ENCODE peak calls at places on chromosomes 4 and X, in six cellular contexts. D, V, J, Z, Q and I are unnamed samples.

GRCh38 chr4:7805533-7806079 is 134.1 kb downstream of the AFAP1 start:
- DNase-seq in D (peak; percentile 88), V (peak; percentile 50), J (no peak), Z (no peak), Q (peak; percentile 97), I (peak; percentile 58)

GRCh38 chr4:1775731-1776500 is 17.2 kb upstream of the FGFR3 start:
- DNase-seq in D (no peak), V (no peak), J (no peak), Z (no peak), Q (peak; percentile 40), I (no peak)

GRCh38 chr4:83582289-83582756 is 46.4 kb downstream of the GPAT3 start:
- DNase-seq in D (peak; percentile 19), V (peak; percentile 61), J (no peak), Z (no peak), Q (peak; percentile 79), I (peak; percentile 81)

GRCh38 chr4:76305971-76306881 is at the start of gene STBD1:
- DNase-seq in D (peak; percentile 22), V (peak; percentile 84), J (peak; percentile 90), Z (no peak), Q (peak; percentile 83), I (peak; percentile 90)

GRCh38 chrX:19660604-19661003 is 145.3 kb upstream of the MAP3K15 start:
- DNase-seq in D (no peak), V (no peak), J (no peak), Z (no peak), Q (no peak), I (no peak)

GRCh38 chr4:5622596-5622995 is 85.8 kb downstream of the EVC2 start:
- DNase-seq in D (no peak), V (no peak), J (no peak), Z (no peak), Q (no peak), I (no peak)

GRCh38 chr4:13543091-13543581 is 1.2 kb downstream of the NKX3-2 start:
- DNase-seq in D (no peak), V (no peak), J (no peak), Z (no peak), Q (no peak), I (no peak)

GRCh38 chrX:79366888-79367749 is at the start of gene ITM2A:
- DNase-seq in D (peak; percentile 27), V (peak; percentile 28), J (peak; percentile 67), Z (no peak), Q (peak; percentile 31), I (no peak)

GRCh38 chr4:67660418-67660817 is 40.5 kb downstream of the UBA6 start:
- DNase-seq in D (no peak), V (no peak), J (no peak), Z (no peak), Q (no peak), I (no peak)

GRCh38 chr4:8385106-8385505 is 55.4 kb downstream of the ACOX3 start:
- DNase-seq in D (no peak), V (no peak), J (peak; percentile 45), Z (no peak), Q (no peak), I (peak; percentile 43)

GRCh38 chr4:67928547-67928946 is 34.7 kb downstream of the TMPRSS11A start:
- DNase-seq in D (no peak), V (no peak), J (no peak), Z (no peak), Q (no peak), I (no peak)

GRCh38 chrX:134990475-134991473 is at the start of gene SMIM10:
- DNase-seq in D (peak; percentile 23), V (peak; percentile 82), J (peak; percentile 88), Z (no peak), Q (peak; percentile 60), I (peak; percentile 67)

GRCh38 chrX:44898411-44899221 is 25.6 kb downstream of the KDM6A start:
- DNase-seq in D (no peak), V (no peak), J (no peak), Z (peak; percentile 8), Q (no peak), I (no peak)

GRCh38 chrX:103488332-103488731 is 31.0 kb downstream of the RAB40A start:
- DNase-seq in D (no peak), V (no peak), J (no peak), Z (no peak), Q (no peak), I (no peak)

GRCh38 chr4:3767569-3768288 is 1.5 kb downstream of the ADRA2C start:
- DNase-seq in D (no peak), V (no peak), J (no peak), Z (no peak), Q (peak; percentile 25), I (no peak)

GRCh38 chr4:81688085-81688484 is 216.4 kb upstream of the RASGEF1B start:
- DNase-seq in D (no peak), V (no peak), J (no peak), Z (no peak), Q (no peak), I (no peak)

GRCh38 chr4:172844556-172844955 is 324.1 kb upstream of the GALNT7 start:
- DNase-seq in D (no peak), V (no peak), J (no peak), Z (no peak), Q (no peak), I (no peak)

GRCh38 chr4:82798168-82799005 is at the start of gene SCD5:
- DNase-seq in D (peak; percentile 40), V (peak; percentile 65), J (peak; percentile 67), Z (peak; percentile 83), Q (peak; percentile 72), I (peak; percentile 81)

GRCh38 chrX:130594453-130594916 is 192.7 kb downstream of the RBMX2 start:
- DNase-seq in D (no peak), V (no peak), J (no peak), Z (no peak), Q (no peak), I (no peak)

GRCh38 chr4:151468715-151469696 is 60.0 kb downstream of the FHIP1A start:
- DNase-seq in D (no peak), V (no peak), J (no peak), Z (no peak), Q (no peak), I (no peak)

GRCh38 chr4:74054483-74055032 is 16.1 kb upstream of the CXCL3 start:
- DNase-seq in D (no peak), V (no peak), J (no peak), Z (peak; percentile 61), Q (no peak), I (no peak)

GRCh38 chr4:152352645-152353116 is 183.2 kb downstream of the FBXW7 start:
- DNase-seq in D (peak; percentile 48), V (peak; percentile 65), J (peak; percentile 50), Z (peak; percentile 84), Q (peak; percentile 52), I (peak; percentile 77)

GRCh38 chr4:157994863-157995262 is 178.0 kb downstream of the GASK1B start:
- DNase-seq in D (no peak), V (no peak), J (no peak), Z (no peak), Q (no peak), I (no peak)

GRCh38 chr4:157996061-157996460 is 176.8 kb downstream of the GASK1B start:
- DNase-seq in D (no peak), V (no peak), J (no peak), Z (no peak), Q (no peak), I (no peak)

GRCh38 chr4:157992948-157993839 is 179.6 kb downstream of the GASK1B start:
- DNase-seq in D (no peak), V (no peak), J (no peak), Z (no peak), Q (no peak), I (no peak)

GRCh38 chr4:157996598-157996997 is 176.2 kb downstream of the GASK1B start:
- DNase-seq in D (no peak), V (no peak), J (no peak), Z (no peak), Q (no peak), I (no peak)

GRCh38 chr4:157992038-157992706 is 180.7 kb downstream of the GASK1B start:
- DNase-seq in D (no peak), V (peak; percentile 58), J (no peak), Z (peak; percentile 5), Q (no peak), I (peak; percentile 74)
- H3K4me3 ChIP-seq in D (peak overlapping the region; percentile 37), V (peak overlapping the region; percentile 45), J (peak overlapping the region; percentile 49), Z (no peak overlapping the region), Q (no peak overlapping the region), I (peak overlapping the region; percentile 46)

GRCh38 chr4:158261480-158261879 is 51.2 kb downstream of the TMEM144 start:
- DNase-seq in D (no peak), V (no peak), J (no peak), Z (no peak), Q (no peak), I (no peak)
- H3K27ac ChIP-seq in D (no peak overlapping the region), V (no peak overlapping the region), J (no peak overlapping the region), Z (no peak overlapping the region), Q (no peak overlapping the region), I (no peak overlapping the region)

GRCh38 chr4:139783761-139784484 is 118.3 kb downstream of the MGST2 start:
- DNase-seq in D (peak; percentile 52), V (no peak), J (no peak), Z (no peak), Q (no peak), I (no peak)
- H3K4me3 ChIP-seq in D (no peak overlapping the region), V (no peak overlapping the region), J (no peak overlapping the region), Z (no peak overlapping the region), Q (no peak overlapping the region), I (no peak overlapping the region)

GRCh38 chrX:15906544-15906943 is 51.9 kb upstream of the AP1S2 start:
- DNase-seq in D (no peak), V (no peak), J (no peak), Z (no peak), Q (no peak), I (no peak)
- H3K27ac ChIP-seq in D (no peak overlapping the region), V (no peak overlapping the region), J (no peak overlapping the region), Z (no peak overlapping the region), Q (no peak overlapping the region), I (no peak overlapping the region)

DNA sequence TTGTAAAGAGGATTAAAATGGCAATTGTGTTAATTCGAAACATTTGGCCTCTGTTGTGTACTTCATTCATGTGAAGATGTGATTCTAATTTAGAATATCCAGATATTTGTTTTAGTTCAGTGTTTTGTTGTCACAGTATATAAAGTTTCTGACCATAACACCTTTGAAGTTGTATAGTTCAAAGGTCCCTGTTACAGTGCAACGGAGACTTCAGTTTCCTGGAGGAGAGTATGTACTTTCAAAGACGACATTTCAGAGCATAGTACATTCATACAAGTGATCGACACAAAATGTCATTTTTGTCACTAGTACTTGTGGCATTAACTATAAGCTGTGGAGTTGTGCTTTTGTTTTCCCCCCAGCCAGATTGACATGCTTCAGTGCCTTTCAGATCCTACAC is 372.8 kb upstream of the MAGEB2 start:
- DNase-seq in D (no peak), V (no peak), J (no peak), Z (no peak), Q (no peak), I (no peak)
- H3K4me3 ChIP-seq in D (no peak overlapping the region), V (no peak overlapping the region), J (no peak overlapping the region), Z (no peak overlapping the region), Q (no peak overlapping the region), I (no peak overlapping the region)